ENCODE peak calls at places on chromosomes 2 and 18, in six cellular contexts. Z is H1, P is HepG2, I is K562, N is GM12891, U is GM12878. G is an unnamed sample.

GRCh38 chr2:25141120-25141519 is 27.3 kb downstream of the POMC start:
- DNase-seq in Z (no peak), P (no peak), I (no peak), N (no peak), U (no peak), G (no peak)

GRCh38 chr2:241096979-241097378 is 5.1 kb downstream of the MTERF4 start:
- DNase-seq in Z (no peak), P (no peak), I (no peak), N (no peak), U (peak), G (no peak)

GRCh38 chr2:221818569-221818968 is 246.5 kb upstream of the EPHA4 start:
- DNase-seq in Z (no peak), P (no peak), I (no peak), N (no peak), U (no peak), G (no peak)

GRCh38 chr2:45649457-45649854 is 2.0 kb upstream of the PRKCE start:
- DNase-seq in Z (no peak), P (no peak), I (no peak), N (no peak), U (no peak), G (no peak)

GRCh38 chr2:108983610-108984009 is 5.4 kb downstream of the EDAR start:
- DNase-seq in Z (no peak), P (no peak), I (no peak), N (no peak), U (no peak), G (no peak)

GRCh38 chr2:30382995-30383394 is 64.1 kb upstream of the LCLAT1 start:
- DNase-seq in Z (no peak), P (no peak), I (no peak), N (no peak), U (no peak), G (no peak)

GRCh38 chr2:101339236-101339865 is 30.9 kb upstream of the RNF149 start:
- DNase-seq in Z (no peak), P (no peak), I (no peak), N (no peak), U (no peak), G (no peak)

GRCh38 chr2:240965905-240966456 is 32.4 kb upstream of the SNED1 start:
- DNase-seq in Z (no peak), P (no peak), I (no peak), N (no peak), U (no peak), G (no peak)

GRCh38 chr18:48027401-48027931 is 97.0 kb upstream of the SMAD2 start:
- DNase-seq in Z (no peak), P (no peak), I (no peak), N (no peak), U (no peak), G (no peak)

GRCh38 chr2:238260879-238261278 is 21.0 kb upstream of the HES6 start:
- DNase-seq in Z (no peak), P (peak), I (no peak), N (no peak), U (no peak), G (no peak)

GRCh38 chr2:3355951-3356569 is 21.6 kb downstream of the EIPR1 start:
- DNase-seq in Z (no peak), P (no peak), I (no peak), N (no peak), U (no peak), G (no peak)

GRCh38 chr18:55323051-55323994 is 264.7 kb downstream of the TCF4 start:
- DNase-seq in Z (no peak), P (no peak), I (no peak), N (no peak), U (no peak), G (no peak)

GRCh38 chr2:36570416-36570815 is 27.6 kb downstream of the FEZ2 start:
- DNase-seq in Z (no peak), P (no peak), I (no peak), N (no peak), U (no peak), G (no peak)

GRCh38 chr2:16546128-16546754 is 119.4 kb downstream of the CYRIA start:
- DNase-seq in Z (no peak), P (peak), I (peak), N (no peak), U (no peak), G (no peak)

GRCh38 chr2:167052825-167053224 is 164.5 kb downstream of the XIRP2 start:
- DNase-seq in Z (no peak), P (no peak), I (no peak), N (no peak), U (no peak), G (no peak)

GRCh38 chr2:239206851-239207250 is 194.0 kb downstream of the HDAC4 start:
- DNase-seq in Z (no peak), P (no peak), I (no peak), N (no peak), U (no peak), G (no peak)

GRCh38 chr2:11810237-11810977 is 64.0 kb downstream of the LPIN1 start:
- DNase-seq in Z (no peak), P (no peak), I (no peak), N (no peak), U (no peak), G (no peak)

DNA sequence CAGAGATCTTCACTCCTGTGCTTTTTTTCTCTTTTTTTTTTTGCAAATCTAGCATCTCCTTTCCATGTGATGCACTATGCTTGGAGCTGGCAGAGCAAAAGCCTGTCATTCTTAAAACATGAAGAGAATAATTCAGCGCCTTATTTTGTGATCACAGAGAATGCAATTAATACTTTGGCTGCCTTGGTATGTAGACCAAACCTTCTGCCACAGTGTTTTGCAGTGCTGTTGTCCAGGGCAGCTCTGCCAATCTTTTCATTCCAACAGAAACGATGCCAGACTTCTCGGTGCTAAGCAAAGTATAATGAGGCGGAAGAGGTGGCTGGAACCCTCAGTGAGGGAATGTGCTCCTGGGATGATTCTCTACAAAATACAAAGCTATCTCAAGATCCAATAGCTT is 25.6 kb downstream of the BCL2 start:
- DNase-seq in Z (no peak), P (no peak), I (no peak), N (no peak), U (no peak), G (no peak)
- TF ChIP-seq POLR2A in Z (no peak), P (no peak), I (no peak), N (no peak), U (no peak), G (no peak)

DNA sequence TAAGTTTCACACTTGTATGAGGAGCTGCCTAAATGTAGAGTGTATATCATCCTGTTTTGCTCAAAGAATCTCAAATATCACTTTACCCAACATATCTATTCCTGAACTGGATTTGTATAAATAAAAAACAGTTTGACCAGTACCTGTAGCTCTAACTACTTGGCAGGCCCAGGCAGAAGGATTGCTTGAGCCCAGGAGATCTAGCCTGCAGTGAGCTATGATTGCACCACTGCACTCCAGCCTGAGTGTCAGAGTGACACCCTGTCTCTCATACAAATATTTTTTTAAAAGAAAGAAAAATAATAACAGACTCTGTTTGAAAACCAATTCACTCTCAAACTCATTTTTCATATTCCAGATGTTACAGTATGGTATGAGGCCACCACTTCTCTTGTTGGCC is 7.7 kb upstream of the LIMS2 start:
- DNase-seq in Z (no peak), P (no peak), I (no peak), N (no peak), U (no peak), G (no peak)
- TF ChIP-seq TAF1 in Z (no peak), P (no peak), I (no peak), N (no peak), U (no peak), G (no peak)

GRCh38 chr2:24050041-24050655 is 607 bp downstream of the FKBP1B start:
- DNase-seq in Z (no peak), P (peak), I (no peak), N (no peak), U (no peak), G (no peak)

GRCh38 chr2:24047703-24048033 is 477 bp upstream of the WDCP start:
- DNase-seq in Z (no peak), P (no peak), I (no peak), N (no peak), U (no peak), G (no peak)

GRCh38 chr2:24051833-24052232 is 2.3 kb downstream of the FKBP1B start:
- DNase-seq in Z (no peak), P (no peak), I (no peak), N (no peak), U (no peak), G (no peak)

GRCh38 chr2:24048662-24049484 is 668 bp upstream of the FKBP1B start:
- DNase-seq in Z (no peak), P (no peak), I (no peak), N (no peak), U (no peak), G (no peak)

DNA sequence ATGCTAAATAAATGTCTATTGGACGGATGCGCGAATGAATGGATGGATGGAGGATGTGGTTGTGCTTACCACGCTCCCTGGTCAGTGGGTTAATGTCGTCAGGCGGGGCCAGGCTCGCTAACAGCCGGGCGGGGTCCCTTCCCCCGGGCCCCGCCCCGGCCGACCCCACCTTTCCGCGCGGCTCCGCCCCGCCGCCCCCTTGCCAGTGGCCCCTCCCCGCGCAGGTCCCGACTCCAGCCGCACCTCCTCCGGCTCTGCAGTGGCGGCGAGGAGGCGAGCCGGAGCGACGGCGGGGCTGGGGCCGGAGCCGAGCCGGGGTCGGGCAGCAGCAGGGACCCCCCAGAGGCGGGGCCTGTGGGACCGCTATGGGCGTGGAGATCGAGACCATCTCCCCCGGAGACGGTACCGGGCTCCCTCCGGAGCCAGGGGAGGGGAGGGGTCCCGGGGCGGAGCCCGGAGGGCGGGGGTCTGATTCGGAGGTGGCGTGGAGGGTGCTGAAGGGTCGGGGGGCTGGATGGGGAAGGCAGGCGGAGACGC is at the start of gene FKBP1B:
- DNase-seq in Z (peak), P (peak), I (peak), N (peak), U (no peak), G (peak)
- TF ChIP-seq POLR2A in Z (peak), P (peak), I (peak), N (no peak), U (peak), G (no peak)

DNA sequence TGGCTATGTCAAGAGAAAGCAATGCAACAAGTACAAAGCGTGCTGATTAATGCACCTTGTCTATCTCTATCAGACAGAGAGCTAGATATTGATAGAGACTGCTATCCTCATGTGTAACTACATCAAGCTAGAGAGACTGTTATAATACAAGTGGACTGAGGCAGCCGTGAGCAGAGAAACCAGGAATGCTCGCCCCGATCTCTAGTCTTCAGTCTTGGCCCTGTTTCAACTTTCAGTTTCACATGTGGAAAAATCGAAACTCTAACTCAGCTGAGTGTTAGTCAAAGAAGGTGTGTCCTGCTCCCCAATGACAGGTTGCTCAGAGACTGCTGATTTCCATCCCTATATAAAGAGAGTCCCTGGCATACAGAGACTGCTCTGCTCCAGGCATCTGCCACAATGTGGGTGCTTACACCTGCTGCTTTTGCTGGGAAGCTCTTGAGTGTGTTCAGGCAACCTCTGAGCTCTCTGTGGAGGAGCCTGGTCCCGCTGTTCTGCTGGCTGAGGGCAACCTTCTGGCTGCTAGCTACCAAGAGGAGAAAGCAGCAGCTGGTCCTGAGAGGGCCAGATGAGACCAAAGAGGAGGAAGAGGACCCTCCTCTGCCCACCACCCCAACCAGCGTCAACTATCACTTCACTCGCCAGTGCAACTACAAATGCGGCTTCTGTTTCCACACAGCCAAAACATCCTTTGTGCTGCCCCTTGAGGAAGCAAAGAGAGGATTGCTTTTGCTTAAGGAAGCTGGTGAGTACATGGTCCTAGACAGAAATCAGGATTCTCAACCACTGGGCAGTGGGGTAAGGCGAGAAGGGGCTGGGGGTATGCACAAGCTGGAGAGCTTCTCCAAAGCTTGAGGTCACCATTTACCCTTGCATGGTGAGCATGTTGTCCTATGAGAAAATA is at the start of gene RSAD2:
- DNase-seq in Z (no peak), P (peak), I (no peak), N (no peak), U (peak), G (no peak)
- TF ChIP-seq TAF1 in Z (no peak), P (no peak), I (no peak), N (no peak), U (no peak), G (no peak)

G was measured in GM12892.